ENCODE peak calls at places on chromosomes 5 and 9, in ten cellular contexts. O, B, R, H, Q, L, G, T, C and E are unnamed samples.

GRCh38 chr5:54195701-54196100 is 114.7 kb downstream of the ARL15 start:
- DNase-seq in O (no peak), B (no peak), R (no peak), H (no peak), Q (no peak), L (no peak), G (no peak), T (no peak), C (no peak), E (no peak)

GRCh38 chr9:4573634-4574391 is 83.5 kb downstream of the SLC1A1 start:
- DNase-seq in O (no peak), B (peak), R (no peak), H (no peak), Q (peak), L (no peak), G (no peak), T (no peak), C (no peak), E (no peak)

GRCh38 chr9:128553695-128554094 is 1.3 kb downstream of the SPTAN1 start:
- DNase-seq in O (peak), B (no peak), R (no peak), H (peak), Q (no peak), L (peak), G (no peak), T (peak), C (no peak), E (peak)

GRCh38 chr5:180594311-180595045 is 3.2 kb upstream of the SCGB3A1 start:
- DNase-seq in O (no peak), B (no peak), R (no peak), H (no peak), Q (no peak), L (no peak), G (no peak), T (no peak), C (no peak), E (no peak)

GRCh38 chr9:94553029-94553938 is 1.6 kb upstream of the PCAT7 start:
- DNase-seq in O (no peak), B (peak), R (no peak), H (peak), Q (no peak), L (no peak), G (peak), T (peak), C (peak), E (no peak)

GRCh38 chr5:1330146-1330846 is 14.6 kb downstream of the CLPTM1L start:
- DNase-seq in O (no peak), B (no peak), R (no peak), H (no peak), Q (peak), L (no peak), G (peak), T (no peak), C (no peak), E (no peak)

GRCh38 chr5:123300266-123300665 is 122.9 kb downstream of the CEP120 start:
- DNase-seq in O (no peak), B (no peak), R (no peak), H (no peak), Q (no peak), L (no peak), G (no peak), T (no peak), C (no peak), E (no peak)

GRCh38 chr9:133389025-133389557 is 12.9 kb downstream of the STKLD1 start:
- DNase-seq in O (no peak), B (no peak), R (no peak), H (no peak), Q (peak), L (no peak), G (no peak), T (no peak), C (no peak), E (no peak)

GRCh38 chr9:84207443-84208032 is 133.0 kb downstream of the SLC28A3 start:
- DNase-seq in O (no peak), B (no peak), R (no peak), H (no peak), Q (no peak), L (no peak), G (no peak), T (no peak), C (no peak), E (no peak)

GRCh38 chr5:54533541-54534179 is 16.1 kb downstream of the SNX18 start:
- DNase-seq in O (no peak), B (peak), R (no peak), H (no peak), Q (no peak), L (no peak), G (no peak), T (peak), C (peak), E (no peak)

GRCh38 chr5:102986074-102986473 is 133.9 kb downstream of the GIN1 start:
- DNase-seq in O (no peak), B (no peak), R (no peak), H (no peak), Q (no peak), L (no peak), G (no peak), T (no peak), C (no peak), E (no peak)

GRCh38 chr5:106269252-106269843 is 1401.4 kb downstream of the EFNA5 start:
- DNase-seq in O (peak), B (peak), R (no peak), H (no peak), Q (no peak), L (peak), G (no peak), T (peak), C (peak), E (peak)

GRCh38 chr9:121811751-121812150 is 160.3 kb downstream of the DAB2IP start:
- DNase-seq in O (no peak), B (no peak), R (no peak), H (no peak), Q (no peak), L (no peak), G (no peak), T (no peak), C (no peak), E (no peak)
- H3K4me3 ChIP-seq in O (no peak), B (no peak), R (no peak), H (no peak), Q (no peak), L (no peak), G (no peak), T (no peak), C (no peak), E (no peak)

GRCh38 chr9:33450747-33451146 is 3.4 kb upstream of the AQP3 start:
- DNase-seq in O (no peak), B (no peak), R (no peak), H (no peak), Q (no peak), L (no peak), G (no peak), T (no peak), C (no peak), E (no peak)

GRCh38 chr9:33455952-33456351 is 8.6 kb upstream of the AQP3 start:
- DNase-seq in O (no peak), B (no peak), R (no peak), H (no peak), Q (no peak), L (no peak), G (no peak), T (no peak), C (no peak), E (no peak)

GRCh38 chr9:33453999-33454660 is 6.7 kb upstream of the AQP3 start:
- DNase-seq in O (no peak), B (no peak), R (no peak), H (no peak), Q (no peak), L (no peak), G (peak), T (no peak), C (no peak), E (no peak)

GRCh38 chr9:33453286-33453882 is 6.0 kb upstream of the AQP3 start:
- DNase-seq in O (no peak), B (no peak), R (no peak), H (peak), Q (no peak), L (no peak), G (no peak), T (no peak), C (no peak), E (no peak)

DNA sequence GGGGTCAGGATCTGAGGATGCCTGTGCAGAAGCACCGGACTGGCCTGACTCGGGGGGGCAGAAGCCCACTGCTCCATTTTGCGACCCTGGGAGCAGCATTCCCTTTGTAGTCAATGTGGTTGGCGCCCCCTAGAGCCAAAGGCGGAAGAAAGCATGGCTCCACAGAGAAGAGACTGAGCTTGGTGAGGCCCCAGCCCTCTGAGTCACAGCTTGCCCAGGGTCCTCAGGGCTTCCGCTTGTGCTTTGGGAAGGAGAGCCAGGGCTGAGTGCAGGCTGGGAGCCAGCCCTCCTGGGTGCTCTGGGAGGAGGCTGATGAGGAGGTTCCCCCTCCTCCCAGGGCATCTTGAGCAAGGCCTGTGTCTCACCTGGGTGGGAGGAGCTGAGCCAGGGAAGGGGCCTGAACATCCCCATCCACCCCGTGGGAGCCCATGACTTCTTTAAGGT is 5.5 kb upstream of the AQP3 start:
- DNase-seq in O (peak), B (peak), R (no peak), H (peak), Q (peak), L (peak), G (peak), T (peak), C (peak), E (peak)
- TF ChIP-seq CTCF in O (peak), B (peak), R (peak), H (peak), Q (peak), L (peak), G (peak), T (peak), C (peak), E (peak)

DNA sequence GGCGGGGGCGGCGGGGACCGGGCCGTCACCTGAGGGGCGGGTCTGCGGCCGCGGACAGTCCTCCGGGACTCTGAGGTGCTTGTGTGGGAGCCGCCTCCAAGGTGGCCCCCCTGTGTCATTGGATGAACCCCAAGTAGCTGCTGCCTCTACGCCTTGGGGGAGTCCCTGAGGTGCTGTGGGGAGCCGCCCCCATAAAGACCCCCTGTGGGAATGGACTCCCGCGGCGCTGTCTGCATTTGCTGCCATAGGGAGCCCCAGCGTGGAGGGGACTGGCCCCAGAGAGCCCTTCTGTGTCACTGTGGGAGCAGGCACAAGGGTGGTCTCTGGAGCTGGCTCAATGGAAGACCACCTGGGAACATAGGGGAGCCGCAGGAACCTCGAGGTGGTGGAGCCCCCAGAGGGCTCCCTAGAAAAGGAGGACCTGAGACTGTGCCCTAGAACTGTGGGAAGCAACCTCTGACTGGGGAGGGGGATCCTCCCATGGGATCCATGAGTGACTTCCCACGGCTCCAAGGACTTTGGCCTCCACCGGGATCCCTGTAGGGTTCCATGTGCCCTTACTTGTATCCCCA is 412 bp downstream of the PHF24 start:
- DNase-seq in O (no peak), B (no peak), R (no peak), H (no peak), Q (no peak), L (no peak), G (no peak), T (no peak), C (no peak), E (no peak)
- H3K4me3 ChIP-seq in O (no peak), B (peak), R (peak), H (no peak), Q (peak), L (no peak), G (peak), T (no peak), C (peak), E (no peak)

GRCh38 chr9:135974220-135974573 is 13.0 kb upstream of the UBAC1 start:
- DNase-seq in O (no peak), B (no peak), R (no peak), H (no peak), Q (no peak), L (no peak), G (no peak), T (no peak), C (no peak), E (no peak)
- TF ChIP-seq CTCF in O (no peak), B (peak), R (no peak), H (no peak), Q (no peak), L (no peak), G (no peak), T (no peak), C (peak), E (peak)

DNA sequence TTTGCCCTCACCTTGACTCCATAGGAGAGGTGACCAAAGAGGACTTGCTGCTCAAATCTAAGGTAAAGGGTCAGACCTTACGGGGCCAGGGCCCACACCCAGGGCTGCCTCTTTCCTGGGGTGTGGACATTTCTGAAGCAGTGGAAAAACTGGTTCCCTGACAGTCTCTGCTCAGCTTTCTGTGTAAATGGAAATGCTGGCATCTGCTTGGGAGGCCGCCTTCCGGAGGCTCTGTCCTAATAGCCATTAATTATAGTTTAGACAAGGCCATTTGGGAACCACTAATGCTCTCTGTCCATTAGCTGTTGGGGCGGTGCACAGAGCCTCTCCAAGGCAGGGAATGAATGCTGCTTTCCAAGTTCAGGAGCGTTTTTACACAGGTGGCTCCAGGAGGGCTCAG is 17.3 kb downstream of the USP20 start:
- DNase-seq in O (no peak), B (no peak), R (no peak), H (peak), Q (no peak), L (no peak), G (no peak), T (no peak), C (no peak), E (no peak)
- H3K4me3 ChIP-seq in O (no peak), B (no peak), R (no peak), H (no peak), Q (no peak), L (no peak), G (no peak), T (no peak), C (no peak), E (no peak)

DNA sequence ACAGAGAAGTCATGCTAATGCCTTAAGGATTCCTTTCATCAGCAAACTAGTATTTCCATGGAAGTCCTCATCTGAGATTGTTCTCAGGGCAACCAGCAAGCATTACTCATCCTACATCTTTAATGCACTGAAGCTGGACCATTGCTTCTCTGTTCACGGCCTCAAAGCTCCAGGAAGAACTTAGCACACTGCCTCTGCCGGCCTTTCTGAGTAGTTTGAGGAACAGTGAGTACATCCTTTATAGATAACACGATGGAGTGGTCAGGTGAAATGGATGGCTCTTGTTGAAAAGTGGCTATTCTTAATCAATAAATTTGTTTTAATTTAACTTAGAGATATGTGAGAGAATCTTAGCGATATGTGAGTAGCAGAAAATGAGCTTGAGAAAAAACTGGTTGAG is 35.8 kb downstream of the MEGF10 start:
- DNase-seq in O (no peak), B (no peak), R (no peak), H (no peak), Q (no peak), L (no peak), G (no peak), T (no peak), C (no peak), E (no peak)
- TF ChIP-seq CTCF in O (peak), B (peak), R (no peak), H (no peak), Q (no peak), L (no peak), G (no peak), T (no peak), C (no peak), E (peak)

GRCh38 chr5:173802670-173803165 is 85.4 kb upstream of the CPEB4 start:
- DNase-seq in O (no peak), B (no peak), R (peak), H (peak), Q (no peak), L (no peak), G (peak), T (peak), C (no peak), E (peak)
- H3K4me3 ChIP-seq in O (no peak), B (no peak), R (no peak), H (no peak), Q (no peak), L (no peak), G (no peak), T (no peak), C (no peak), E (no peak)

GRCh38 chr5:157029457-157029856 is 29.5 kb downstream of the HAVCR1 start:
- DNase-seq in O (no peak), B (no peak), R (no peak), H (no peak), Q (no peak), L (no peak), G (no peak), T (no peak), C (no peak), E (no peak)

GRCh38 chr5:157030692-157031091 is 28.2 kb downstream of the HAVCR1 start:
- DNase-seq in O (no peak), B (no peak), R (no peak), H (no peak), Q (no peak), L (no peak), G (no peak), T (no peak), C (no peak), E (no peak)

GRCh38 chr5:157025093-157025698 is 33.7 kb downstream of the HAVCR1 start:
- DNase-seq in O (no peak), B (no peak), R (no peak), H (no peak), Q (no peak), L (no peak), G (peak), T (no peak), C (no peak), E (no peak)

GRCh38 chr5:157024213-157024959 is 34.5 kb downstream of the HAVCR1 start:
- DNase-seq in O (no peak), B (no peak), R (no peak), H (no peak), Q (no peak), L (no peak), G (no peak), T (no peak), C (no peak), E (no peak)

DNA sequence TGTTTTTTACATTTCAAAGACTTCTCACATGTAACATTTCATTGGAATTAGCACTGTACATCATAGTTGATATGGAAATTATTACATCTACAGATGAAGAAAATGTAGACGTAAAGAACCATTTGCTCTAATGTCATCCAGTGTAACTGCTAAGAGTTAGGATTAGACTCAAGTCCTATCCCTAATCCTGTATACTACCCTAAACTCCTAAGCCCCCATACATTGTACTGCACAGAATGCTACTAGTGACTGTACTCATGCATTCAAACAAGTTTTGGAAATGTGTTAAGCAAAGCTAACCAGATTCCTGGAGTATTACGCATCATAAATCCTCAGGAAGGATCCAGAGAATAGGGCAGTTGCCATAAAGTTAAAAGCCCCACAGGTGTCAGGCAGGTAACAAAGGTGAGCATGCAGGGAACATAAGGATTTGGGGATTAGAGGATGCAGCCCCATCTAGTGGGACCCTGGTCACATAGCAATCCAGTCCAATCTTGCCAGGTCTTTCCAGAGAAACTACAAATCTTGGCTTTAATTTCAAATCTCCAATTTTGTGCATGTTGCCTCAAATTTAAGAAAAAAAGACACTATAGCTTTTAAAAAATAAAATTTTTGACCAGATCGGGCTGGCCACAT is 32.0 kb downstream of the HAVCR1 start:
- DNase-seq in O (no peak), B (peak), R (no peak), H (peak), Q (no peak), L (no peak), G (peak), T (peak), C (peak), E (no peak)
- TF ChIP-seq CTCF in O (peak), B (peak), R (peak), H (peak), Q (peak), L (peak), G (peak), T (peak), C (no peak), E (peak)

GRCh38 chr5:87120518-87121314 is 147.0 kb upstream of the RASA1 start:
- DNase-seq in O (peak), B (no peak), R (no peak), H (peak), Q (no peak), L (peak), G (no peak), T (no peak), C (no peak), E (peak)
- H3K4me3 ChIP-seq in O (no peak), B (no peak), R (no peak), H (peak), Q (no peak), L (no peak), G (no peak), T (no peak), C (no peak), E (no peak)